ENCODE peak calls at places on chromosome 5, in six cellular contexts. Z, L, T, N, J and I are unnamed samples.
A peak's percentile ranks its signal among the peaks of the same experiment; 100 is the strongest.

GRCh38 chr5:31719988-31720387 is 81.1 kb downstream of the PDZD2 start:
- DNase-seq in J (no peak), Z (peak; percentile 3), L (no peak), T (no peak), N (no peak), I (no peak)

GRCh38 chr5:135993248-135993893 is 35.4 kb upstream of the TGFBI start:
- DNase-seq in J (no peak), L (peak; percentile 77), T (no peak), Z (peak; percentile 68), N (no peak), I (no peak)

GRCh38 chr5:1803192-1803591 is 2.0 kb downstream of the NDUFS6 start:
- DNase-seq in N (no peak), L (no peak), T (no peak), J (no peak), Z (no peak), I (no peak)

GRCh38 chr5:1686066-1686802 is 113.4 kb downstream of the MRPL36 start:
- DNase-seq in T (no peak), L (no peak), N (no peak), Z (no peak), J (no peak), I (no peak)

GRCh38 chr5:19771174-19771835 is 216.7 kb downstream of the CDH18 start:
- DNase-seq in L (no peak), J (no peak), Z (peak; percentile 9), T (no peak), N (no peak), I (no peak)

GRCh38 chr5:87899109-87900100 is 369.2 kb downstream of the TMEM161B start:
- DNase-seq in Z (peak; percentile 1), N (no peak), L (no peak), T (peak; percentile 19), J (peak; percentile 57), I (peak; percentile 26)

GRCh38 chr5:73674669-73675004 is 48.6 kb downstream of the ARHGEF28 start:
- DNase-seq in Z (peak; percentile 34), L (no peak), N (no peak), J (no peak), T (no peak), I (no peak)

GRCh38 chr5:157828949-157829639 is 29.9 kb downstream of the CLINT1 start:
- DNase-seq in T (no peak), Z (peak; percentile 27), L (no peak), N (no peak), J (no peak), I (no peak)

GRCh38 chr5:180217797-180218196 is 8.8 kb upstream of the RASGEF1C start:
- DNase-seq in N (no peak), L (no peak), J (no peak), T (no peak), Z (no peak), I (no peak)

GRCh38 chr5:31663519-31663918 is 24.6 kb downstream of the PDZD2 start:
- DNase-seq in T (peak; percentile 25), L (peak; percentile 63), N (no peak), Z (peak; percentile 78), J (no peak), I (no peak)

GRCh38 chr5:74040065-74040551 is 414.1 kb downstream of the ARHGEF28 start:
- DNase-seq in J (no peak), Z (peak; percentile 77), L (peak; percentile 81), T (no peak), N (no peak), I (no peak)

GRCh38 chr5:143557061-143557818 is 153.8 kb upstream of the NR3C1 start:
- DNase-seq in T (no peak), Z (peak; percentile 78), J (no peak), L (peak; percentile 69), N (no peak), I (no peak)

GRCh38 chr5:37272564-37272963 is 23.4 kb upstream of the CPLANE1 start:
- DNase-seq in J (no peak), N (no peak), T (no peak), Z (peak; percentile 44), L (peak; percentile 77), I (no peak)

GRCh38 chr5:95861221-95861857 is 38.8 kb upstream of the GLRX start:
- DNase-seq in T (peak; percentile 62), N (peak; percentile 86), L (peak; percentile 97), Z (peak; percentile 97), J (peak; percentile 65), I (no peak)

GRCh38 chr5:34751807-34752736 is 86.9 kb upstream of the TTC23L start:
- DNase-seq in N (no peak), L (no peak), J (no peak), T (peak; percentile 34), Z (peak; percentile 79), I (no peak)

GRCh38 chr5:88644676-88645075 is 238.3 kb downstream of the MEF2C start:
- DNase-seq in N (no peak), L (no peak), Z (no peak), T (no peak), J (no peak), I (no peak)

GRCh38 chr5:141172381-141173204 is at the start of gene PCDHB7:
- DNase-seq in N (no peak), L (peak; percentile 33), J (no peak), T (no peak), Z (peak; percentile 67), I (peak; percentile 9)

GRCh38 chr5:133154274-133155088 is 102.7 kb downstream of the HSPA4 start:
- DNase-seq in J (no peak), L (no peak), T (no peak), N (no peak), Z (no peak), I (no peak)

GRCh38 chr5:52943808-52944207 is 45.3 kb upstream of the ITGA2 start:
- DNase-seq in T (peak; percentile 5), L (no peak), J (no peak), N (no peak), Z (no peak), I (no peak)

GRCh38 chr5:111383288-111383970 is 128.9 kb downstream of the STARD4 start:
- DNase-seq in J (no peak), L (no peak), N (no peak), T (no peak), Z (peak; percentile 70), I (no peak)

GRCh38 chr5:22892441-22892840 is 39.3 kb upstream of the CDH12 start:
- DNase-seq in T (no peak), Z (no peak), L (no peak), N (no peak), J (no peak), I (no peak)

GRCh38 chr5:52727568-52727967 is 60.1 kb upstream of the ITGA1 start:
- DNase-seq in L (peak; percentile 77), T (no peak), Z (peak; percentile 91), J (no peak), N (no peak), I (no peak)

GRCh38 chr5:150153957-150154617 is 1.6 kb downstream of the PDGFRB start:
- DNase-seq in N (no peak), J (no peak), T (no peak), Z (peak; percentile 91), L (peak; percentile 82), I (no peak)

GRCh38 chr5:137252513-137252912 is 246.6 kb downstream of the SPOCK1 start:
- DNase-seq in T (no peak), Z (peak; percentile 63), J (no peak), L (peak; percentile 31), N (no peak), I (no peak)

GRCh38 chr5:36492998-36493655 is 113.3 kb upstream of the SLC1A3 start:
- DNase-seq in N (no peak), J (no peak), L (peak; percentile 24), Z (peak; percentile 46), T (no peak), I (no peak)

GRCh38 chr5:14946813-14947640 is 75.4 kb upstream of the ANKH start:
- DNase-seq in J (no peak), L (peak; percentile 31), Z (peak; percentile 63), T (no peak), N (no peak), I (no peak)

GRCh38 chr5:73985145-73985544 is 359.1 kb downstream of the ARHGEF28 start:
- DNase-seq in L (peak; percentile 18), T (no peak), Z (peak; percentile 42), J (no peak), N (no peak), I (no peak)

GRCh38 chr5:112551437-112552018 is 132.5 kb upstream of the EPB41L4A start:
- DNase-seq in Z (peak; percentile 83), T (no peak), L (peak; percentile 71), N (no peak), J (no peak), I (peak; percentile 73)

GRCh38 chr5:32160228-32160627 is 13.9 kb downstream of the GOLPH3 start:
- DNase-seq in T (no peak), L (peak; percentile 39), Z (peak; percentile 53), J (no peak), N (no peak), I (no peak)